ENCODE peak calls at places on chromosomes 11 and 22, in nine cellular contexts. One of them, this sample, is unnamed.

GRCh38 chr11:22459053-22459452 is 120.9 kb downstream of the SLC17A6 start:
- DNase-seq in small intestine: no peak
- DNase-seq in fibroblast of lung: peak
- DNase-seq in CD8-positive, alpha-beta memory T cell: no peak
- DNase-seq in GM23248: peak
- DNase-seq in left ventricle myocardium inferior: no peak
- DNase-seq in endodermal cell: no peak
- DNase-seq in gastrocnemius medialis: no peak
- DNase-seq in WERI-Rb-1: no peak
- DNase-seq in this sample: no peak

GRCh38 chr11:95684701-95685100 is 104.9 kb downstream of the FAM76B start:
- DNase-seq in WERI-Rb-1: no peak
- DNase-seq in fibroblast of lung: no peak
- DNase-seq in GM23248: no peak
- DNase-seq in gastrocnemius medialis: no peak
- DNase-seq in CD8-positive, alpha-beta memory T cell: no peak
- DNase-seq in left ventricle myocardium inferior: no peak
- DNase-seq in small intestine: no peak
- DNase-seq in endodermal cell: no peak
- DNase-seq in this sample: no peak

GRCh38 chr11:102551188-102551781 is 20.7 kb upstream of the MMP7 start:
- DNase-seq in left ventricle myocardium inferior: no peak
- DNase-seq in endodermal cell: no peak
- DNase-seq in gastrocnemius medialis: no peak
- DNase-seq in CD8-positive, alpha-beta memory T cell: no peak
- DNase-seq in fibroblast of lung: no peak
- DNase-seq in WERI-Rb-1: no peak
- DNase-seq in GM23248: no peak
- DNase-seq in small intestine: no peak
- DNase-seq in this sample: no peak

GRCh38 chr11:58671946-58672345 is 49.5 kb downstream of the CNTF start:
- DNase-seq in left ventricle myocardium inferior: no peak
- DNase-seq in endodermal cell: no peak
- DNase-seq in GM23248: no peak
- DNase-seq in small intestine: no peak
- DNase-seq in gastrocnemius medialis: no peak
- DNase-seq in WERI-Rb-1: no peak
- DNase-seq in fibroblast of lung: no peak
- DNase-seq in CD8-positive, alpha-beta memory T cell: no peak
- DNase-seq in this sample: no peak

GRCh38 chr11:6746086-6746618 is 25.6 kb downstream of the OR2AG2 start:
- DNase-seq in WERI-Rb-1: no peak
- DNase-seq in fibroblast of lung: no peak
- DNase-seq in endodermal cell: no peak
- DNase-seq in gastrocnemius medialis: no peak
- DNase-seq in left ventricle myocardium inferior: no peak
- DNase-seq in CD8-positive, alpha-beta memory T cell: peak
- DNase-seq in GM23248: no peak
- DNase-seq in small intestine: peak
- DNase-seq in this sample: peak

GRCh38 chr11:48055292-48056132 is 75.2 kb downstream of the PTPRJ start:
- DNase-seq in endodermal cell: no peak
- DNase-seq in gastrocnemius medialis: no peak
- DNase-seq in CD8-positive, alpha-beta memory T cell: peak
- DNase-seq in small intestine: peak
- DNase-seq in fibroblast of lung: peak
- DNase-seq in left ventricle myocardium inferior: no peak
- DNase-seq in GM23248: no peak
- DNase-seq in WERI-Rb-1: no peak
- DNase-seq in this sample: peak

GRCh38 chr22:46827072-46827780 is 64.8 kb downstream of the TBC1D22A start:
- DNase-seq in WERI-Rb-1: peak
- DNase-seq in fibroblast of lung: no peak
- DNase-seq in small intestine: no peak
- DNase-seq in CD8-positive, alpha-beta memory T cell: no peak
- DNase-seq in endodermal cell: peak
- DNase-seq in left ventricle myocardium inferior: no peak
- DNase-seq in gastrocnemius medialis: no peak
- DNase-seq in GM23248: no peak
- DNase-seq in this sample: no peak

GRCh38 chr11:86861810-86862209 is 61.5 kb downstream of the PRSS23 start:
- DNase-seq in GM23248: peak
- DNase-seq in small intestine: no peak
- DNase-seq in left ventricle myocardium inferior: no peak
- DNase-seq in gastrocnemius medialis: no peak
- DNase-seq in CD8-positive, alpha-beta memory T cell: no peak
- DNase-seq in WERI-Rb-1: no peak
- DNase-seq in endodermal cell: no peak
- DNase-seq in fibroblast of lung: no peak
- DNase-seq in this sample: no peak

GRCh38 chr22:20610243-20610686 is 102.9 kb downstream of the MED15 start:
- DNase-seq in GM23248: peak
- DNase-seq in left ventricle myocardium inferior: no peak
- DNase-seq in fibroblast of lung: peak
- DNase-seq in gastrocnemius medialis: no peak
- DNase-seq in CD8-positive, alpha-beta memory T cell: no peak
- DNase-seq in endodermal cell: no peak
- DNase-seq in WERI-Rb-1: no peak
- DNase-seq in small intestine: no peak
- DNase-seq in this sample: no peak

GRCh38 chr11:67382481-67383136 is 9.2 kb upstream of the RAD9A start:
- DNase-seq in fibroblast of lung: peak
- DNase-seq in CD8-positive, alpha-beta memory T cell: peak
- DNase-seq in WERI-Rb-1: peak
- DNase-seq in gastrocnemius medialis: peak
- DNase-seq in small intestine: peak
- DNase-seq in endodermal cell: peak
- DNase-seq in left ventricle myocardium inferior: peak
- DNase-seq in GM23248: peak
- DNase-seq in this sample: peak

GRCh38 chr11:20013346-20014066 is 146.8 kb downstream of the DBX1 start:
- DNase-seq in fibroblast of lung: peak
- DNase-seq in CD8-positive, alpha-beta memory T cell: no peak
- DNase-seq in gastrocnemius medialis: peak
- DNase-seq in GM23248: no peak
- DNase-seq in left ventricle myocardium inferior: peak
- DNase-seq in WERI-Rb-1: peak
- DNase-seq in endodermal cell: no peak
- DNase-seq in small intestine: peak
- DNase-seq in this sample: no peak

GRCh38 chr11:16982809-16983208 is 31.4 kb downstream of the PLEKHA7 start:
- DNase-seq in left ventricle myocardium inferior: no peak
- DNase-seq in endodermal cell: no peak
- DNase-seq in gastrocnemius medialis: no peak
- DNase-seq in WERI-Rb-1: no peak
- DNase-seq in GM23248: peak
- DNase-seq in fibroblast of lung: no peak
- DNase-seq in CD8-positive, alpha-beta memory T cell: no peak
- DNase-seq in small intestine: no peak
- DNase-seq in this sample: no peak

GRCh38 chr22:30636226-30637077 is 871 bp downstream of the SLC35E4 start:
- DNase-seq in small intestine: peak
- DNase-seq in CD8-positive, alpha-beta memory T cell: peak
- DNase-seq in GM23248: peak
- DNase-seq in endodermal cell: peak
- DNase-seq in gastrocnemius medialis: peak
- DNase-seq in WERI-Rb-1: no peak
- DNase-seq in fibroblast of lung: peak
- DNase-seq in left ventricle myocardium inferior: peak
- DNase-seq in this sample: peak

GRCh38 chr11:113874920-113875413 is 405 bp downstream of the USP28 start:
- DNase-seq in small intestine: no peak
- DNase-seq in left ventricle myocardium inferior: no peak
- DNase-seq in gastrocnemius medialis: peak
- DNase-seq in GM23248: no peak
- DNase-seq in fibroblast of lung: no peak
- DNase-seq in endodermal cell: no peak
- DNase-seq in CD8-positive, alpha-beta memory T cell: no peak
- DNase-seq in WERI-Rb-1: no peak
- DNase-seq in this sample: no peak
- H3K27ac ChIP-seq in small intestine: peak
- H3K27ac ChIP-seq in left ventricle myocardium inferior: peak
- H3K27ac ChIP-seq in gastrocnemius medialis: peak
- H3K27ac ChIP-seq in GM23248: peak
- H3K27ac ChIP-seq in fibroblast of lung: peak
- H3K27ac ChIP-seq in endodermal cell: peak
- H3K27ac ChIP-seq in CD8-positive, alpha-beta memory T cell: peak
- H3K27ac ChIP-seq in WERI-Rb-1: peak
- H3K27ac ChIP-seq in this sample: peak

DNA sequence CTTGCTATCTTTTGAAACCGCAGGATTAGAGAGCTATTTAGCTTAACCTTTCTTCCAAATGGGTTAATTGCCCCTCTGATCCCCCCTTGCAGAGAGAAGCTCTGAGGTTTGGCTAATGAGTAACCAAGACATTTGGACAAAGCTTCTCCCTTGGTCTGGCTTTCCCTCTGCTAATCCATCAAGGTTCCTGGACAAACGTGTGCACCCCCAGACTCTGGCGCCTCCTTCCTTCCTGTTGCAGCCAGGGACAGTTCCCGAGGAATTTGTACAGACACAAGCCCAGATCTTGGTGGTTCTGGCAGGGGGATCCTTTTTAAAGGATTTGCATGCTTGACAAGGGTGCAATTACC is 1.6 kb downstream of the KIAA1671 start:
- DNase-seq in left ventricle myocardium inferior: no peak
- DNase-seq in CD8-positive, alpha-beta memory T cell: no peak
- DNase-seq in gastrocnemius medialis: no peak
- DNase-seq in WERI-Rb-1: peak
- DNase-seq in endodermal cell: peak
- DNase-seq in small intestine: peak
- DNase-seq in fibroblast of lung: peak
- DNase-seq in GM23248: no peak
- DNase-seq in this sample: no peak
- H3K4me3 ChIP-seq in left ventricle myocardium inferior: peak
- H3K4me3 ChIP-seq in CD8-positive, alpha-beta memory T cell: no peak
- H3K4me3 ChIP-seq in gastrocnemius medialis: peak
- H3K4me3 ChIP-seq in WERI-Rb-1: peak
- H3K4me3 ChIP-seq in endodermal cell: peak
- H3K4me3 ChIP-seq in small intestine: no peak
- H3K4me3 ChIP-seq in fibroblast of lung: no peak
- H3K4me3 ChIP-seq in GM23248: no peak
- H3K4me3 ChIP-seq in this sample: no peak

DNA sequence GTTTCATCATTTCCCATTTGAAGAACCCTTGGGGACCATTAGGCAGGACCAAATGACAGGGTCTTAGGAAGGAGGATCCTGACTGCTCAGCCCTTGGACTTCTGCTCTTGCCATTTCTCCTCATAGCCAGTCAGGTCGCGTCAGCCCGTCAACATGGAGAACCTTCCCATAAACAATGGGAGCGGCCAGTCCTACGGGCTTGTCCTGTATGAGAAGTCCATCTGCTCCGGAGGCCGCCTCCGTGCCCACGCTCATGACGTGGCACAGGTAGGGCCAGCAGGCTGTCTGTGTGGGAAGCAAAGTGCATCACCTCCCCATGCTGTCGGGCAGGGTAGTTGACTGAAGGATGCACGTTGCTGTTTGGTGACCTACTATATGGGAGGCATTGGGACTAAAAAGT is 19.6 kb upstream of the GLB1L2 start:
- DNase-seq in gastrocnemius medialis: no peak
- DNase-seq in left ventricle myocardium inferior: no peak
- DNase-seq in fibroblast of lung: no peak
- DNase-seq in endodermal cell: no peak
- DNase-seq in small intestine: no peak
- DNase-seq in CD8-positive, alpha-beta memory T cell: no peak
- DNase-seq in GM23248: no peak
- DNase-seq in WERI-Rb-1: no peak
- DNase-seq in this sample: no peak
- H3K27ac ChIP-seq in gastrocnemius medialis: no peak
- H3K27ac ChIP-seq in left ventricle myocardium inferior: no peak
- H3K27ac ChIP-seq in fibroblast of lung: no peak
- H3K27ac ChIP-seq in endodermal cell: no peak
- H3K27ac ChIP-seq in small intestine: no peak
- H3K27ac ChIP-seq in CD8-positive, alpha-beta memory T cell: no peak
- H3K27ac ChIP-seq in GM23248: no peak
- H3K27ac ChIP-seq in WERI-Rb-1: no peak
- H3K27ac ChIP-seq in this sample: no peak

DNA sequence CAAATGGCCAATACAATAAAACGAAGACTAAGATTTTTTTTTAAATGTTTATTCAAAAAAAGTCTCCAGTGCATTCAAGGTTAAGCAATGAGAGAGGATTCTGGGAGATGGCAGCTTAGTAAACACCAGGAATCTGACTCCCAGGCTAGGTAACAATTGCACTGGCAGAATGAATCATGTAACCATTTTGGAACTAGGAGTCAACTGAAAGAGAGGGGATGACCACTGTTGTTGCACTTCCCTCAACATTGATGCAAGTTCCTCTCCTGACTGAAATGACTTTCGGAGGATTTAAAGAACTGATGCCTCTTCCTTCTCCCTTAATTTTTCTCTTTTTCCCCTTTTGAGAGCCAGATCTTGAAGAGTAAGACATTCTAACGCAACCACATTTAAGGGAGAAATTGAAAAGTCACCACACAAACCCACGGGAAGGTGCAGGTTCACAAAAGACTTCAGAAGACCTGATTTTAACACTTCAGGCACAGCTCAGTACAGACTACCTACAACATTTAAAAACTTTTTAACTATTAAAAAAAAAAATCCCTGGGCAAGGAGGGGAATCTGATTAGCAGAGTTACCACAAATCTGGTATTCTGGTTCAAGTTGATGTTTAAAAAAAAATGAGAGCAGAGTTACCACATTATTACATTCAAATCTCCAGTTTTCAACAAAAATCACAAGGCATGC is 56.8 kb downstream of the FCHSD2 start:
- DNase-seq in gastrocnemius medialis: peak
- DNase-seq in WERI-Rb-1: no peak
- DNase-seq in CD8-positive, alpha-beta memory T cell: no peak
- DNase-seq in small intestine: no peak
- DNase-seq in endodermal cell: no peak
- DNase-seq in GM23248: peak
- DNase-seq in fibroblast of lung: peak
- DNase-seq in left ventricle myocardium inferior: no peak
- DNase-seq in this sample: no peak
- H3K4me3 ChIP-seq in gastrocnemius medialis: no peak
- H3K4me3 ChIP-seq in WERI-Rb-1: no peak
- H3K4me3 ChIP-seq in CD8-positive, alpha-beta memory T cell: no peak
- H3K4me3 ChIP-seq in small intestine: no peak
- H3K4me3 ChIP-seq in endodermal cell: no peak
- H3K4me3 ChIP-seq in GM23248: no peak
- H3K4me3 ChIP-seq in fibroblast of lung: no peak
- H3K4me3 ChIP-seq in left ventricle myocardium inferior: no peak
- H3K4me3 ChIP-seq in this sample: no peak

DNA sequence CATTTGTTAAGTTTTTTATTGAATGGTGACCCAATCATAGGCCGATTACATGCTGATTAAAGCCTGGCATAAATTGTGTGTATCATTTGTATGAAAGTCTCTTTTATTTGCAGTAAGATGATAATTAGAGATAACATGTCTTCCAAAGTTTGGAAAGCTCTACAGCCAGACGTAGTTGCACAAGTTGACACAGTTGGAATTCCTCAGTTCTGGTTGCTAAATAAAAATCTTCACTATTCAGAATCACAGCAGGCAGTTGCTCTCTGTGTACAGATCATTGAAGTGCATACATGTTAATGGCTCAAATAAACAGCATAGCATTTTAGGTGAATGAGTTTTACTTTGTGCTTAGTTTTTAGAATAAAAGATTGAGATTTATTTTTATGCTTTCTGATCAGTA is 69.5 kb downstream of the ARHGAP42 start:
- DNase-seq in left ventricle myocardium inferior: no peak
- DNase-seq in CD8-positive, alpha-beta memory T cell: no peak
- DNase-seq in GM23248: no peak
- DNase-seq in fibroblast of lung: peak
- DNase-seq in gastrocnemius medialis: no peak
- DNase-seq in endodermal cell: no peak
- DNase-seq in WERI-Rb-1: no peak
- DNase-seq in small intestine: no peak
- DNase-seq in this sample: no peak
- H3K27ac ChIP-seq in left ventricle myocardium inferior: no peak
- H3K27ac ChIP-seq in CD8-positive, alpha-beta memory T cell: no peak
- H3K27ac ChIP-seq in GM23248: no peak
- H3K27ac ChIP-seq in fibroblast of lung: no peak
- H3K27ac ChIP-seq in gastrocnemius medialis: no peak
- H3K27ac ChIP-seq in endodermal cell: no peak
- H3K27ac ChIP-seq in WERI-Rb-1: no peak
- H3K27ac ChIP-seq in small intestine: no peak
- H3K27ac ChIP-seq in this sample: no peak

This sample was measured in naive thymus-derived CD4-positive, alpha-beta T cell.